ENCODE peak calls at places on chromosomes 13 and 19, in six cellular contexts. S is mucosa of descending colon; C is cardiac fibroblast; K is brain microvascular endothelial cell; U is stimulated activated CD4-positive, alpha-beta T cell treated with anti-CD3 and anti-CD28 coated beads, Interleukin-4, amount 100 ng/mL, for 4 hours; Q is foreskin melanocyte. V is an unnamed sample.

GRCh38 chr13:25752957-25753540 is 298.8 kb downstream of the SHISA2 start:
- DNase-seq in S (peak; percentile 29), C (peak; percentile 58), K (peak; percentile 87), U (no peak), Q (peak; percentile 26), V (no peak)

GRCh38 chr13:36412736-36413135 is 19.6 kb upstream of the CCNA1 start:
- DNase-seq in S (no peak), C (peak; percentile 43), K (no peak), U (no peak), Q (no peak), V (no peak)

GRCh38 chr19:35629332-35629633 is 447 bp downstream of the RBM42 start:
- DNase-seq in S (no peak), C (no peak), K (no peak), U (no peak), Q (no peak), V (peak; percentile 16)

GRCh38 chr13:82565191-82565590 is 1317.1 kb downstream of the SLITRK1 start:
- DNase-seq in S (no peak), C (no peak), K (no peak), U (no peak), Q (no peak), V (no peak)

GRCh38 chr13:74889321-74889720 is 592.6 kb downstream of the TBC1D4 start:
- DNase-seq in S (no peak), C (peak; percentile 78), K (no peak), U (no peak), Q (no peak), V (no peak)

GRCh38 chr13:23673354-23673753 is 103.1 kb downstream of the TNFRSF19 start:
- DNase-seq in S (no peak), C (peak; percentile 93), K (peak; percentile 93), U (no peak), Q (peak; percentile 22), V (no peak)

GRCh38 chr19:28330831-28331230 is 882.1 kb downstream of the UQCRFS1 start:
- DNase-seq in S (no peak), C (peak; percentile 53), K (no peak), U (no peak), Q (no peak), V (no peak)

GRCh38 chr13:114000151-114001040 is 26.5 kb upstream of the C13orf46 start:
- DNase-seq in S (peak; percentile 10), C (no peak), K (no peak), U (no peak), Q (no peak), V (no peak)

GRCh38 chr13:46866150-46866549 is 30.7 kb downstream of the HTR2A start:
- DNase-seq in S (peak; percentile 37), C (peak; percentile 43), K (peak; percentile 21), U (no peak), Q (peak; percentile 79), V (no peak)

GRCh38 chr19:54431255-54431838 is 16.1 kb downstream of the TTYH1 start:
- DNase-seq in S (no peak), C (no peak), K (peak; percentile 16), U (no peak), Q (no peak), V (no peak)

GRCh38 chr19:19866599-19867248 is 1.0 kb downstream of the ZNF253 start:
- DNase-seq in S (peak; percentile 39), C (peak; percentile 23), K (no peak), U (peak; percentile 26), Q (peak; percentile 3), V (peak; percentile 77)

GRCh38 chr19:36421749-36422481 is 3.5 kb upstream of the ZFP82 start:
- DNase-seq in S (no peak), C (no peak), K (no peak), U (no peak), Q (peak; percentile 2), V (no peak)

GRCh38 chr19:30719189-30719990 is 347.2 kb downstream of the ZNF536 start:
- DNase-seq in S (peak; percentile 73), C (peak; percentile 18), K (no peak), U (no peak), Q (no peak), V (peak; percentile 21)

GRCh38 chr13:27171244-27171829 is at the start of gene USP12:
- DNase-seq in S (peak; percentile 67), C (no peak), K (no peak), U (peak; percentile 55), Q (no peak), V (no peak)

GRCh38 chr19:33731886-33732285 is 64.8 kb upstream of the KCTD15 start:
- DNase-seq in S (no peak), C (no peak), K (no peak), U (no peak), Q (no peak), V (no peak)

GRCh38 chr13:108193806-108194205 is 21.5 kb downstream of the LIG4 start:
- DNase-seq in S (no peak), C (no peak), K (no peak), U (no peak), Q (no peak), V (no peak)

GRCh38 chr13:97567510-97568243 is 133.7 kb downstream of the RAP2A start:
- DNase-seq in S (peak; percentile 79), C (peak; percentile 50), K (no peak), U (no peak), Q (no peak), V (no peak)

GRCh38 chr19:49801401-49801888 is 11.6 kb downstream of the FUZ start:
- DNase-seq in S (no peak), C (no peak), K (no peak), U (no peak), Q (no peak), V (no peak)

GRCh38 chr19:55451522-55452380 is 8.7 kb upstream of the SHISA7 start:
- DNase-seq in S (no peak), C (no peak), K (no peak), U (no peak), Q (no peak), V (no peak)

GRCh38 chr13:41457589-41458186 is 338 bp downstream of the RGCC start:
- DNase-seq in S (peak; percentile 50), C (no peak), K (no peak), U (peak; percentile 39), Q (no peak), V (peak; percentile 53)

V was measured in activated CD4-positive, alpha-beta memory T cell treated with anti-CD3 and anti-CD28 coated beads for 36 hours.